ENCODE peak calls at places on chromosomes 11 and 22, in five cellular contexts. V is upper lobe of right lung, B is MM.1S, E is H1, O is PC-3. W is an unnamed sample.

GRCh38 chr11:64357904-64358535 is 942 bp upstream of the RPS6KA4 start:
- DNase-seq in V (no peak), B (no peak), E (no peak), O (peak), W (peak)

GRCh38 chr11:57501951-57502350 is 13.6 kb downstream of the SLC43A1 start:
- DNase-seq in B (no peak), V (no peak), E (no peak), O (peak), W (no peak)

GRCh38 chr22:32754413-32755041 is 47.0 kb upstream of the TIMP3 start:
- DNase-seq in E (no peak), V (no peak), O (no peak), B (no peak), W (no peak)

GRCh38 chr22:46934746-46935491 is 172.5 kb downstream of the TBC1D22A start:
- DNase-seq in B (no peak), O (peak), E (no peak), V (no peak), W (no peak)

GRCh38 chr11:44957051-44957515 is 6.4 kb upstream of the TP53I11 start:
- DNase-seq in B (no peak), V (no peak), E (no peak), O (no peak), W (peak)

GRCh38 chr11:92888701-92889100 is 80.8 kb upstream of the MTNR1B start:
- DNase-seq in O (no peak), V (no peak), B (no peak), E (no peak), W (no peak)

GRCh38 chr11:36156486-36157150 is 132.6 kb downstream of the COMMD9 start:
- DNase-seq in O (peak), E (no peak), V (no peak), B (no peak), W (no peak)

GRCh38 chr11:130145975-130146776 is 13.4 kb upstream of the ST14 start:
- DNase-seq in E (peak), O (peak), V (peak), B (peak), W (peak)

GRCh38 chr11:61498767-61499341 is 9.7 kb upstream of the LRRC10B start:
- DNase-seq in V (no peak), B (no peak), O (no peak), E (no peak), W (peak)

GRCh38 chr11:46114378-46114777 is 6.9 kb downstream of the PHF21A start:
- DNase-seq in O (no peak), E (no peak), V (no peak), B (no peak), W (no peak)
- H3K27ac ChIP-seq in O (no peak), E (no peak), V (no peak), B (no peak), W (no peak)

DNA sequence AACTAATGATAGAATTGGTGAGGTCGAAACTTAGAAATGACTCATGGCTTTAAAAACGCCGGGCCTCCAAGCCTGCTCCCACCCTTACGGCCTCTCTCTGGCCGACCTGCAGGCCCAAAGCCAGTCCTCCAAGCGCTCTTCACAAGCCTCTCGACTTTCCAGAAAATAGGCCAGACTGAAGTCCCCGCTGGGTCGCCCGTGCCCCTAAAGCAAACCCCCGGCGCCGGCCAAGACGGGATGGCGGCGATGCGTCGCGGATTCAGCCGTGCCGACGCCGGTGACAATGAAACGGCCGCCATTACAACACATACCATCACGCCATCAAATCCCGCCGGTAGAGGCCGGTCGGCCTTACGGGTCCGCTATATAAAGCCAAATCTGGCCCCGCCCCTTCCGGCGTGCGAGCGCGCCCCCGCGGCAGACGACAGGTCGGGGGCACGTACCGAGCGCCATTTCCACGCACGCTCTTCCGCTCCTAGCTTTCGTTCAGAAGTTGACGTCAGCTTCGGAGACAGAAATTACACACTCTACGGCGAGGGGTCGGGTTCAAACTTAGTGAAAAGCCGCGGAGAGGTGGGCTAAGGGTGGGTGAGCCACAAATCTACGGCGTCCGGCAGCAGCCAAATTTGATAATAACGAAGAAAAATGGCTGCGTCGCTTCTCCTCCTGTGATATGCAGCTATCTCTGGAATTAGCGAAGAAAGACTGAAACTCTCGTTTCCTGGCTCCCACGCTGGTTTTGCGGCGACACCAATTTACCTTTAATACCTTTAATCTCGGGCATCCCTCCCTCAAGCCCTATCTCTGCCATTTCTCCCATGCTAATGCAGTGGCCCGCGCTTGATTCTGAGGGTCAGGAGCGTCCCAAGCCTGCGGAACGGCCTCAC is at the start of gene RPL3:
- DNase-seq in O (peak), B (peak), E (peak), V (peak), W (peak)
- TF ChIP-seq CTCF in O (no peak), B (peak), E (peak), V (peak), W (peak)

GRCh38 chr11:118341749-118342489 is 586 bp downstream of the CD3D start:
- DNase-seq in O (no peak), V (no peak), E (no peak), B (no peak), W (no peak)
- H3K4me3 ChIP-seq in O (no peak), V (peak), E (no peak), B (no peak), W (no peak)

DNA sequence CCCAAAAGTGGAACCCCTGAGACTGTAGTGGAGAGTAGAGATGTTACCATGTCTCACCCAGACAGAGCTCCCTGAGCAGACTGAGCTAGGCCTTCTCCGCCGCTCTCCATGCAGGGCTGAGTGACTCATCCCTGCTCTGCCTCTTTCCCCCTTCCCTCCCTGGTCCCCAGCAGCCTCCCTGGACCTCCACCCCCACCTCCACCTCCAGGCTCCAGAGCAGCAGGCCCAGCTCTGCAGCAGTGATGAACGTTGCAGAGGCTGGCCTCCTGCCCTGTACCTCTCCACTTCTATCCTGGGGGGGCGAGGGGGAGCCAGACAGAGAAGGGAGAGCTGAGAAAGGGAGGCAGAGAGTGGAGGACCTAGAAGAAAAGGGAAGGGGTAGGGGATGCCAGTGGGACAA is 19.3 kb upstream of the ARAP1 start:
- DNase-seq in B (no peak), E (no peak), V (no peak), O (no peak), W (no peak)
- H3K27ac ChIP-seq in B (no peak), E (no peak), V (no peak), O (no peak), W (no peak)

GRCh38 chr11:6473481-6474422 is at the start of gene TRIM3:
- DNase-seq in V (peak), E (peak), B (peak), O (peak), W (peak)
- TF ChIP-seq CTCF in V (peak), E (peak), B (no peak), O (peak), W (no peak)

DNA sequence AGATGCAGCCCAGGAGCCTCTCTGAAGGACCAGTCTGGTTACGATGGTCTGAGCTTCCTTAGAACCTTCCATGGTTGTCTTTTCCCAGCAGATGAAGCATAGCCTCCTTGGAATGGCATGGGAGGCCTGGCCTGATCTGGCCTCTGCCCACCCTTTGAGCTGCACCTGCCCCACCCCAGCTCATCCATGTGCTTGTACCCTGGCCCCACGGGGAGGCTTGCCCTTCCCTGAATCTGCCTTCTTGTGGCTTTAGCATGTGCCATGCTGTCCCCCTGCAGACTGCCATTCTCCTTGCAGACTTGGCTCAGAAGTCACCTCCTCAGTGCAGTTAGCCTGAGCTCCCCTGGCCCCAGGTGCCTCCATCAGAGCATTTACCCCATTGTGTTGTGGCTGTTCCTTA is 62.5 kb downstream of the FBLN1 start:
- DNase-seq in B (no peak), E (no peak), O (no peak), V (no peak), W (peak)
- H3K4me3 ChIP-seq in B (no peak), E (no peak), O (no peak), V (no peak), W (no peak)

GRCh38 chr11:75189075-75189474 is 38.2 kb downstream of the SLCO2B1 start:
- DNase-seq in E (no peak), V (no peak), O (no peak), B (no peak), W (no peak)
- H3K27ac ChIP-seq in E (no peak), V (peak), O (no peak), B (no peak), W (no peak)

GRCh38 chr11:69086152-69086551 is 37.4 kb downstream of the TPCN2 start:
- DNase-seq in O (no peak), V (no peak), E (no peak), B (no peak), W (no peak)
- TF ChIP-seq CTCF in O (peak), V (no peak), E (peak), B (no peak), W (no peak)

GRCh38 chr11:102322560-102322959 is 5.3 kb downstream of the BIRC3 start:
- DNase-seq in E (no peak), B (peak), O (no peak), V (no peak), W (no peak)

GRCh38 chr11:102320166-102320565 is 2.9 kb downstream of the BIRC3 start:
- DNase-seq in O (no peak), E (no peak), V (no peak), B (no peak), W (no peak)

GRCh38 chr11:102319544-102319943 is 2.3 kb downstream of the BIRC3 start:
- DNase-seq in B (no peak), O (no peak), E (no peak), V (no peak), W (no peak)

GRCh38 chr11:102318469-102318868 is 1.2 kb downstream of the BIRC3 start:
- DNase-seq in V (no peak), E (no peak), B (peak), O (peak), W (no peak)

DNA sequence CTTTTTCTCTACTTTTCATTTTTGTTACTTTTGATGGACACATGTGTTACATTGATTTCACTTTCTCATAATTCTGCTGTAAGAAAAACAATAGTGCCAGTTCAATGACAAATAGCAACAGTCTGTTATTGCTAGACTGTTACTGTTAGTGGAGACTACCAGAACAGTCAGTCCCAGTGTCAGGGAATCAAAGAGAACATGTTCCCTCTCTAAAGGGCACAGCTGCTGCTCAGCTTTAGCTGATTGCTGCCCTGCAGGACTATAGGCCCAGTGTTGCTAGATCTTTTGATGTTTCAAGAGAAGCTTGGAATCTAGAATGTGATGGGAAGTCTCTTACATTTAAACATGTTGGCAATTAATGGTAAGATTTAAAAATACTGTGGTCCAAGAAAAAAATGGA is 3.4 kb downstream of the BIRC3 start:
- DNase-seq in V (no peak), O (no peak), B (no peak), E (no peak), W (no peak)
- H3K4me3 ChIP-seq in V (no peak), O (no peak), B (peak), E (no peak), W (no peak)

W was measured in kidney.